ENCODE peak calls at places on chromosomes 3 and 15, in ten cellular contexts. One of them, this sample, is unnamed.

GRCh38 chr15:48939686-48940085 is 24.0 kb downstream of the SHC4 start:
- DNase-seq in A549: peak; percentile 50
- DNase-seq in NCI-H1930: no peak
- DNase-seq in PC-3: peak; percentile 89
- DNase-seq in lung microvascular endothelial cell: peak; percentile 81
- DNase-seq in stimulated activated CD8-positive, alpha-beta memory T cell treated with anti-CD3 and anti-CD28 coated beads, Interleukin-4, amount 100 ng/mL, for 24 hours: no peak
- DNase-seq in uterus: no peak
- DNase-seq in stimulated activated naive B cell treated with anti-CD40 and anti-IgM and Interleukin-4, amounts not matched to agents 10 μg/mL and 1 μg/mL and 100 μg/mL, for 72 hours: no peak
- DNase-seq in sigmoid colon: no peak
- DNase-seq in progenitor cell of endocrine pancreas: no peak
- DNase-seq in this sample: no peak

GRCh38 chr15:62822228-62822627 is 220.3 kb upstream of the TPM1 start:
- DNase-seq in A549: no peak
- DNase-seq in NCI-H1930: no peak
- DNase-seq in stimulated activated CD8-positive, alpha-beta memory T cell treated with anti-CD3 and anti-CD28 coated beads, Interleukin-4, amount 100 ng/mL, for 24 hours: no peak
- DNase-seq in uterus: no peak
- DNase-seq in lung microvascular endothelial cell: no peak
- DNase-seq in PC-3: no peak
- DNase-seq in stimulated activated naive B cell treated with anti-CD40 and anti-IgM and Interleukin-4, amounts not matched to agents 10 μg/mL and 1 μg/mL and 100 μg/mL, for 72 hours: no peak
- DNase-seq in sigmoid colon: no peak
- DNase-seq in progenitor cell of endocrine pancreas: no peak
- DNase-seq in this sample: no peak

GRCh38 chr15:23073890-23074631 is 34.7 kb upstream of the TUBGCP5 start:
- DNase-seq in sigmoid colon: no peak
- DNase-seq in NCI-H1930: no peak
- DNase-seq in lung microvascular endothelial cell: no peak
- DNase-seq in stimulated activated naive B cell treated with anti-CD40 and anti-IgM and Interleukin-4, amounts not matched to agents 10 μg/mL and 1 μg/mL and 100 μg/mL, for 72 hours: no peak
- DNase-seq in stimulated activated CD8-positive, alpha-beta memory T cell treated with anti-CD3 and anti-CD28 coated beads, Interleukin-4, amount 100 ng/mL, for 24 hours: no peak
- DNase-seq in A549: no peak
- DNase-seq in progenitor cell of endocrine pancreas: no peak
- DNase-seq in uterus: no peak
- DNase-seq in PC-3: peak; percentile 57
- DNase-seq in this sample: no peak

GRCh38 chr3:22792533-22792932 is 410.6 kb upstream of the UBE2E2 start:
- DNase-seq in stimulated activated naive B cell treated with anti-CD40 and anti-IgM and Interleukin-4, amounts not matched to agents 10 μg/mL and 1 μg/mL and 100 μg/mL, for 72 hours: no peak
- DNase-seq in lung microvascular endothelial cell: no peak
- DNase-seq in A549: no peak
- DNase-seq in NCI-H1930: no peak
- DNase-seq in progenitor cell of endocrine pancreas: no peak
- DNase-seq in stimulated activated CD8-positive, alpha-beta memory T cell treated with anti-CD3 and anti-CD28 coated beads, Interleukin-4, amount 100 ng/mL, for 24 hours: no peak
- DNase-seq in PC-3: no peak
- DNase-seq in uterus: no peak
- DNase-seq in sigmoid colon: no peak
- DNase-seq in this sample: no peak

GRCh38 chr3:147348976-147349375 is 57.4 kb downstream of the ZIC4 start:
- DNase-seq in stimulated activated naive B cell treated with anti-CD40 and anti-IgM and Interleukin-4, amounts not matched to agents 10 μg/mL and 1 μg/mL and 100 μg/mL, for 72 hours: no peak
- DNase-seq in sigmoid colon: no peak
- DNase-seq in PC-3: no peak
- DNase-seq in NCI-H1930: no peak
- DNase-seq in uterus: no peak
- DNase-seq in lung microvascular endothelial cell: no peak
- DNase-seq in stimulated activated CD8-positive, alpha-beta memory T cell treated with anti-CD3 and anti-CD28 coated beads, Interleukin-4, amount 100 ng/mL, for 24 hours: no peak
- DNase-seq in progenitor cell of endocrine pancreas: no peak
- DNase-seq in A549: no peak
- DNase-seq in this sample: no peak

GRCh38 chr3:17678116-17678741 is 64.2 kb downstream of the TBC1D5 start:
- DNase-seq in stimulated activated naive B cell treated with anti-CD40 and anti-IgM and Interleukin-4, amounts not matched to agents 10 μg/mL and 1 μg/mL and 100 μg/mL, for 72 hours: no peak
- DNase-seq in sigmoid colon: no peak
- DNase-seq in stimulated activated CD8-positive, alpha-beta memory T cell treated with anti-CD3 and anti-CD28 coated beads, Interleukin-4, amount 100 ng/mL, for 24 hours: no peak
- DNase-seq in lung microvascular endothelial cell: peak; percentile 55
- DNase-seq in A549: no peak
- DNase-seq in uterus: no peak
- DNase-seq in progenitor cell of endocrine pancreas: no peak
- DNase-seq in NCI-H1930: no peak
- DNase-seq in PC-3: no peak
- DNase-seq in this sample: no peak

GRCh38 chr3:153138267-153139210 is 23.5 kb upstream of the RAP2B start:
- DNase-seq in progenitor cell of endocrine pancreas: no peak
- DNase-seq in lung microvascular endothelial cell: peak; percentile 96
- DNase-seq in NCI-H1930: no peak
- DNase-seq in A549: peak; percentile 95
- DNase-seq in stimulated activated CD8-positive, alpha-beta memory T cell treated with anti-CD3 and anti-CD28 coated beads, Interleukin-4, amount 100 ng/mL, for 24 hours: peak; percentile 24
- DNase-seq in uterus: peak; percentile 29
- DNase-seq in stimulated activated naive B cell treated with anti-CD40 and anti-IgM and Interleukin-4, amounts not matched to agents 10 μg/mL and 1 μg/mL and 100 μg/mL, for 72 hours: peak; percentile 13
- DNase-seq in sigmoid colon: peak; percentile 72
- DNase-seq in PC-3: peak; percentile 98
- DNase-seq in this sample: peak; percentile 89

GRCh38 chr15:81469154-81469553 is 95.1 kb upstream of the TMC3 start:
- DNase-seq in A549: no peak
- DNase-seq in PC-3: no peak
- DNase-seq in NCI-H1930: no peak
- DNase-seq in stimulated activated naive B cell treated with anti-CD40 and anti-IgM and Interleukin-4, amounts not matched to agents 10 μg/mL and 1 μg/mL and 100 μg/mL, for 72 hours: no peak
- DNase-seq in stimulated activated CD8-positive, alpha-beta memory T cell treated with anti-CD3 and anti-CD28 coated beads, Interleukin-4, amount 100 ng/mL, for 24 hours: no peak
- DNase-seq in lung microvascular endothelial cell: no peak
- DNase-seq in uterus: no peak
- DNase-seq in progenitor cell of endocrine pancreas: no peak
- DNase-seq in sigmoid colon: no peak
- DNase-seq in this sample: no peak

GRCh38 chr15:56917652-56918045 is 795 bp upstream of the TCF12 start:
- DNase-seq in PC-3: no peak
- DNase-seq in uterus: no peak
- DNase-seq in A549: no peak
- DNase-seq in stimulated activated naive B cell treated with anti-CD40 and anti-IgM and Interleukin-4, amounts not matched to agents 10 μg/mL and 1 μg/mL and 100 μg/mL, for 72 hours: no peak
- DNase-seq in NCI-H1930: no peak
- DNase-seq in lung microvascular endothelial cell: peak; percentile 20
- DNase-seq in stimulated activated CD8-positive, alpha-beta memory T cell treated with anti-CD3 and anti-CD28 coated beads, Interleukin-4, amount 100 ng/mL, for 24 hours: no peak
- DNase-seq in progenitor cell of endocrine pancreas: no peak
- DNase-seq in sigmoid colon: no peak
- DNase-seq in this sample: no peak

GRCh38 chr3:101042996-101043686 is 49.9 kb upstream of the ABI3BP start:
- DNase-seq in A549: peak; percentile 19
- DNase-seq in stimulated activated naive B cell treated with anti-CD40 and anti-IgM and Interleukin-4, amounts not matched to agents 10 μg/mL and 1 μg/mL and 100 μg/mL, for 72 hours: no peak
- DNase-seq in uterus: no peak
- DNase-seq in progenitor cell of endocrine pancreas: no peak
- DNase-seq in PC-3: peak; percentile 63
- DNase-seq in lung microvascular endothelial cell: peak; percentile 3
- DNase-seq in stimulated activated CD8-positive, alpha-beta memory T cell treated with anti-CD3 and anti-CD28 coated beads, Interleukin-4, amount 100 ng/mL, for 24 hours: no peak
- DNase-seq in sigmoid colon: no peak
- DNase-seq in NCI-H1930: no peak
- DNase-seq in this sample: no peak

GRCh38 chr3:52495777-52496602 is 852 bp downstream of the STAB1 start:
- DNase-seq in NCI-H1930: no peak
- DNase-seq in uterus: no peak
- DNase-seq in stimulated activated naive B cell treated with anti-CD40 and anti-IgM and Interleukin-4, amounts not matched to agents 10 μg/mL and 1 μg/mL and 100 μg/mL, for 72 hours: no peak
- DNase-seq in A549: no peak
- DNase-seq in lung microvascular endothelial cell: peak; percentile 88
- DNase-seq in stimulated activated CD8-positive, alpha-beta memory T cell treated with anti-CD3 and anti-CD28 coated beads, Interleukin-4, amount 100 ng/mL, for 24 hours: no peak
- DNase-seq in sigmoid colon: no peak
- DNase-seq in PC-3: no peak
- DNase-seq in progenitor cell of endocrine pancreas: no peak
- DNase-seq in this sample: no peak

GRCh38 chr3:81910244-81910852 is 148.9 kb upstream of the GBE1 start:
- DNase-seq in stimulated activated CD8-positive, alpha-beta memory T cell treated with anti-CD3 and anti-CD28 coated beads, Interleukin-4, amount 100 ng/mL, for 24 hours: no peak
- DNase-seq in stimulated activated naive B cell treated with anti-CD40 and anti-IgM and Interleukin-4, amounts not matched to agents 10 μg/mL and 1 μg/mL and 100 μg/mL, for 72 hours: no peak
- DNase-seq in lung microvascular endothelial cell: peak; percentile 45
- DNase-seq in sigmoid colon: no peak
- DNase-seq in A549: peak; percentile 39
- DNase-seq in progenitor cell of endocrine pancreas: no peak
- DNase-seq in uterus: no peak
- DNase-seq in NCI-H1930: no peak
- DNase-seq in PC-3: peak; percentile 69
- DNase-seq in this sample: peak; percentile 21

GRCh38 chr3:88038561-88038960 is 20.2 kb downstream of the CGGBP1 start:
- DNase-seq in progenitor cell of endocrine pancreas: no peak
- DNase-seq in stimulated activated CD8-positive, alpha-beta memory T cell treated with anti-CD3 and anti-CD28 coated beads, Interleukin-4, amount 100 ng/mL, for 24 hours: no peak
- DNase-seq in sigmoid colon: no peak
- DNase-seq in stimulated activated naive B cell treated with anti-CD40 and anti-IgM and Interleukin-4, amounts not matched to agents 10 μg/mL and 1 μg/mL and 100 μg/mL, for 72 hours: no peak
- DNase-seq in NCI-H1930: no peak
- DNase-seq in PC-3: no peak
- DNase-seq in A549: no peak
- DNase-seq in uterus: no peak
- DNase-seq in lung microvascular endothelial cell: no peak
- DNase-seq in this sample: no peak

GRCh38 chr15:62619105-62619504 is 423.4 kb upstream of the TPM1 start:
- DNase-seq in progenitor cell of endocrine pancreas: no peak
- DNase-seq in NCI-H1930: no peak
- DNase-seq in A549: no peak
- DNase-seq in lung microvascular endothelial cell: no peak
- DNase-seq in stimulated activated naive B cell treated with anti-CD40 and anti-IgM and Interleukin-4, amounts not matched to agents 10 μg/mL and 1 μg/mL and 100 μg/mL, for 72 hours: no peak
- DNase-seq in stimulated activated CD8-positive, alpha-beta memory T cell treated with anti-CD3 and anti-CD28 coated beads, Interleukin-4, amount 100 ng/mL, for 24 hours: no peak
- DNase-seq in PC-3: no peak
- DNase-seq in sigmoid colon: no peak
- DNase-seq in uterus: no peak
- DNase-seq in this sample: no peak

GRCh38 chr3:24303057-24303754 is 191.4 kb downstream of the THRB start:
- DNase-seq in NCI-H1930: no peak
- DNase-seq in sigmoid colon: no peak
- DNase-seq in A549: no peak
- DNase-seq in stimulated activated CD8-positive, alpha-beta memory T cell treated with anti-CD3 and anti-CD28 coated beads, Interleukin-4, amount 100 ng/mL, for 24 hours: no peak
- DNase-seq in stimulated activated naive B cell treated with anti-CD40 and anti-IgM and Interleukin-4, amounts not matched to agents 10 μg/mL and 1 μg/mL and 100 μg/mL, for 72 hours: no peak
- DNase-seq in PC-3: no peak
- DNase-seq in uterus: no peak
- DNase-seq in progenitor cell of endocrine pancreas: no peak
- DNase-seq in lung microvascular endothelial cell: no peak
- DNase-seq in this sample: no peak

GRCh38 chr15:60731583-60732130 is 252.7 kb upstream of the ICE2 start:
- DNase-seq in uterus: no peak
- DNase-seq in stimulated activated naive B cell treated with anti-CD40 and anti-IgM and Interleukin-4, amounts not matched to agents 10 μg/mL and 1 μg/mL and 100 μg/mL, for 72 hours: no peak
- DNase-seq in NCI-H1930: no peak
- DNase-seq in PC-3: no peak
- DNase-seq in A549: no peak
- DNase-seq in lung microvascular endothelial cell: no peak
- DNase-seq in progenitor cell of endocrine pancreas: no peak
- DNase-seq in stimulated activated CD8-positive, alpha-beta memory T cell treated with anti-CD3 and anti-CD28 coated beads, Interleukin-4, amount 100 ng/mL, for 24 hours: no peak
- DNase-seq in sigmoid colon: no peak
- DNase-seq in this sample: no peak

GRCh38 chr3:37949866-37950265 is 40.7 kb upstream of the VILL start:
- DNase-seq in NCI-H1930: no peak
- DNase-seq in stimulated activated naive B cell treated with anti-CD40 and anti-IgM and Interleukin-4, amounts not matched to agents 10 μg/mL and 1 μg/mL and 100 μg/mL, for 72 hours: no peak
- DNase-seq in lung microvascular endothelial cell: no peak
- DNase-seq in sigmoid colon: no peak
- DNase-seq in A549: no peak
- DNase-seq in PC-3: no peak
- DNase-seq in progenitor cell of endocrine pancreas: no peak
- DNase-seq in stimulated activated CD8-positive, alpha-beta memory T cell treated with anti-CD3 and anti-CD28 coated beads, Interleukin-4, amount 100 ng/mL, for 24 hours: no peak
- DNase-seq in uterus: no peak
- DNase-seq in this sample: no peak